ENCODE peak calls at places on chromosomes 16 and 17, in six cellular contexts. P, A, H, F, T and S are unnamed samples.
A peak's percentile ranks its signal among the peaks of the same experiment; 100 is the strongest.

GRCh38 chr16:15811778-15812750 is 44.8 kb downstream of the MYH11 start:
- DNase-seq in P (no peak), H (peak; percentile 89), T (peak; percentile 81), F (peak; percentile 54), A (no peak), S (no peak)

GRCh38 chr17:60562421-60562820 is 36.4 kb upstream of the APPBP2 start:
- DNase-seq in H (no peak), A (no peak), P (no peak), T (no peak), F (no peak), S (no peak)

GRCh38 chr17:69434164-69434579 is 19.7 kb downstream of the MAP2K6 start:
- DNase-seq in P (no peak), F (peak; percentile 31), H (no peak), A (no peak), T (peak; percentile 21), S (no peak)

GRCh38 chr17:1515640-1516402 is 591 bp downstream of the INPP5K start:
- DNase-seq in T (peak; percentile 84), A (peak; percentile 79), F (peak; percentile 83), H (peak; percentile 86), P (peak; percentile 63), S (peak; percentile 81)

GRCh38 chr16:66028505-66029216 is 337.8 kb upstream of the CDH5 start:
- DNase-seq in P (no peak), A (no peak), T (no peak), F (no peak), H (peak; percentile 80), S (no peak)

GRCh38 chr16:87064731-87065720 is 252.2 kb downstream of the C16orf95 start:
- DNase-seq in P (no peak), A (no peak), H (no peak), T (no peak), F (no peak), S (no peak)

GRCh38 chr17:70661342-70662222 is 492.2 kb downstream of the KCNJ2 start:
- DNase-seq in T (no peak), H (no peak), P (no peak), F (no peak), A (no peak), S (no peak)

GRCh38 chr17:59487161-59487873 is 78.1 kb upstream of the DHX40 start:
- DNase-seq in H (no peak), P (no peak), A (no peak), T (no peak), F (no peak), S (no peak)

GRCh38 chr17:4156750-4157381 is 13.9 kb downstream of the CYB5D2 start:
- DNase-seq in T (no peak), F (no peak), A (no peak), H (no peak), P (no peak), S (no peak)

GRCh38 chr17:18315498-18316360 is 636 bp downstream of the SMCR8 start:
- DNase-seq in T (peak; percentile 61), H (no peak), A (peak; percentile 66), P (no peak), F (peak; percentile 9), S (no peak)

GRCh38 chr17:40418428-40418706 is 671 bp upstream of the TOP2A start:
- DNase-seq in T (no peak), A (no peak), P (no peak), H (no peak), F (no peak), S (no peak)

GRCh38 chr17:62892870-62893338 is 73.1 kb upstream of the TANC2 start:
- DNase-seq in F (peak; percentile 94), T (peak; percentile 85), P (peak; percentile 45), H (peak; percentile 43), A (no peak), S (no peak)

GRCh38 chr16:77057161-77057736 is 133.7 kb upstream of the MON1B start:
- DNase-seq in P (no peak), T (no peak), A (no peak), F (no peak), H (no peak), S (no peak)

GRCh38 chr16:53089434-53090270 is 34.9 kb downstream of the CHD9 start:
- DNase-seq in P (no peak), T (no peak), F (no peak), A (no peak), H (no peak), S (no peak)